ENCODE peak calls at places on chromosomes 4 and X, in eight cellular contexts. Y is stomach, R is K562, A is suprapubic skin, J is transverse colon, D is sigmoid colon, Q is GM12878, U is upper lobe of left lung. M is an unnamed sample.

GRCh38 chr4:159021597-159022385 is 81.1 kb upstream of the RAPGEF2 start:
- DNase-seq in D (no peak), A (no peak), R (no peak), Q (no peak), U (no peak), J (no peak), Y (no peak), M (no peak)

GRCh38 chr4:81946996-81947395 is 426.8 kb downstream of the HNRNPD start:
- DNase-seq in J (no peak), D (no peak), A (no peak), U (no peak), Y (no peak), Q (no peak), R (no peak), M (no peak)

GRCh38 chr4:36159208-36159607 is 85.1 kb downstream of the ARAP2 start:
- DNase-seq in D (no peak), Q (no peak), J (no peak), Y (no peak), U (no peak), A (no peak), R (no peak), M (no peak)

GRCh38 chr4:144648042-144648441 is 2.1 kb downstream of the HHIP start:
- DNase-seq in A (no peak), Y (no peak), U (no peak), Q (no peak), J (no peak), R (no peak), D (no peak), M (no peak)

GRCh38 chr4:95409127-95409526 is 139.6 kb downstream of the UNC5C start:
- DNase-seq in J (no peak), Q (no peak), U (no peak), D (no peak), R (no peak), A (no peak), Y (no peak), M (no peak)

GRCh38 chr4:68864438-68865177 is 48.8 kb downstream of the UGT2B10 start:
- DNase-seq in R (peak; percentile 57), J (peak; percentile 73), A (no peak), U (no peak), Y (peak; percentile 63), Q (no peak), D (no peak), M (no peak)

GRCh38 chrX:139126493-139126892 is 404.0 kb upstream of the F9 start:
- DNase-seq in D (no peak), J (peak; percentile 18), A (no peak), Q (no peak), Y (peak; percentile 57), U (no peak), R (peak; percentile 72), M (no peak)

GRCh38 chr4:123390846-123391456 is 5.6 kb upstream of the SPRY1 start:
- DNase-seq in A (no peak), R (peak; percentile 24), D (no peak), J (no peak), Y (no peak), Q (no peak), U (no peak), M (no peak)

GRCh38 chr4:167614866-167615265 is 380.6 kb upstream of the SPOCK3 start:
- DNase-seq in J (no peak), Y (no peak), D (no peak), A (no peak), U (no peak), R (no peak), Q (no peak), M (no peak)

GRCh38 chrX:45479835-45480422 is 279.3 kb upstream of the DIPK2B start:
- DNase-seq in U (no peak), Q (no peak), A (no peak), R (no peak), D (no peak), J (no peak), Y (no peak), M (no peak)

DNA sequence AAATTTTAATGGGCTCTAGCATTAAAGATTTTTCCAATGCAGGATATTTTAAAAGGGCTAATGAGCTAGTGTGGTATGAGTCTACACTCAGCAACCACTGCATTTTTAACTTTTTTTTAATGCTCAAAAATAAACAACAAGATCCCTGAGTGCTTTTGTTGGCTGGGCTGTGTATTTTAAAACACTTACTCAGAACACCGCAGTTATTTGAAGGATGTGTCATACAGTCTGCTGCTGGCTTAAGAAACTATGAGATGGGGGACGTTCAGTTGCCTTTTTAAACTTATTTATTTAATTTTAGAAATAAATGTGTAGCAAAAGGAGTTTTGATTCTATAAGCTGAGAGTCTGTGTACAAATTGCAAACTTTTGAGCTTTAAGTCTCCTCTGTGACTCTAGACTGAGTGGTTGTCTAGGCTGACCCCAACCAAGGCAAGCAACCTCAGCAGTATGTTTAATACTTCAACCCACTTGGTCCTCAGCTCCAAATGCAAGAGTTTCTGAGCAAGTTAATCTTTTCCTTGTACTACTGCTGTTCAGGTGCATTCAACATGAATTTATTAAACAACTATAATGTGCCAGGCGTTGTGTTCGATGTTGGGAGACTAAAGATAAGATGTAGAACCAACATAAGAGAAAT is 278.6 kb upstream of the DIPK2B start:
- DNase-seq in R (no peak), U (no peak), Q (no peak), Y (no peak), D (no peak), J (no peak), A (no peak), M (no peak)
- TF ChIP-seq POLR2AphosphoS5 in R (no peak), U (no peak), Q (no peak), Y (no peak), D (no peak), J (no peak), A (no peak), M (no peak)

GRCh38 chr4:147731611-147732515 is at the start of gene ARHGAP10:
- DNase-seq in U (peak; percentile 95), A (peak; percentile 90), D (peak; percentile 92), Y (peak; percentile 73), Q (no peak), J (peak; percentile 66), R (peak; percentile 54), M (peak; percentile 44)
- TF ChIP-seq POLR2A in U (no peak), A (peak; percentile 32), D (no peak), Y (no peak), Q (peak; percentile 78), J (no peak), R (no peak), M (peak; percentile 73)

GRCh38 chr4:73439445-73439844 is 3.4 kb downstream of the AFP start:
- DNase-seq in R (no peak), J (no peak), Q (no peak), A (no peak), D (no peak), Y (no peak), U (no peak), M (no peak)
- TF ChIP-seq POLR2AphosphoS5 in R (no peak), J (no peak), Q (no peak), A (no peak), D (no peak), Y (no peak), U (no peak), M (no peak)

GRCh38 chrX:153687121-153688039 is at the start of gene SLC6A8:
- DNase-seq in R (peak; percentile 78), A (no peak), Y (peak; percentile 74), J (peak; percentile 71), Q (no peak), U (peak; percentile 90), D (peak; percentile 91), M (no peak)
- TF ChIP-seq POLR2A in R (no peak), A (peak; percentile 14), Y (no peak), J (peak; percentile 55), Q (no peak), U (no peak), D (no peak), M (no peak)

DNA sequence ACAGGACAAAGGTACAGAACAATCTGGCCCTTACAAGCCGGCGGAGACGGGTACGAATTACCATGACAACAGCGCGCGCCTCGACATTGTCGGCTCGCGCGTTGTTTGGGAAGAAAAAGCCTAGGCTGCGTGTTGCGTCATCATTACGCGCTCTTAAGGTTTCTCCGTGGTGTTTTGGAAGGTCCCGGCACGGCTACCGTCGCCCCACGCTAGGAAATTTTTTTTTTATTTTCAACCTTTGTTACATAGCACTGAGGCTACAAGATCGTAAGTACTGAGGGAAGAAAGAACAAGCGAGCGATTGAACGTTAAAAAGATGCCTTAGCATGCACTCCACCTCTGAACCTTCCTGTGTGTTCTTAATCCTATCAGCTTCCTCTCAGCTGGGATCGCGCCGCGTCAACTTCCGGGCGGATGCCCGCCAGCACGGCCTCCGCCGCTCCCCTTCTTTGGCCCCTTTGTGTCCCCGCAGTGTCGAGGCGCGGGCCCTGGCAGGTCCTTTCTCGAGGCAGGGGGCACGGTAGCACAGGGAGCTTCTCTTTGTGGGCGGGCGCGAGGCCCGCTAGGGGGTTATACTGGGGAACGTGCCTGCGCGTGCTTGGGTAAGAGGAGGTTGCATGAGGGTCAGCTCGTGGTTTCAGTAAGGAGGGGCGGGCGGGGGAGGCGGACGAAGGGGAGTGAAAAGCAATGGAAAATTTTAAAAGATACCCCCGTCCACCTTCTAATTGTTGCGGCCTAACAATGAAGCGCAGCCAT is at the start of gene SMARCAD1:
- DNase-seq in D (peak; percentile 94), Q (peak; percentile 76), Y (peak; percentile 92), U (peak; percentile 95), R (peak; percentile 79), J (peak; percentile 92), A (peak; percentile 92), M (peak; percentile 54)
- TF ChIP-seq POLR2AphosphoS5 in D (peak; percentile 65), Q (peak; percentile 86), Y (peak; percentile 48), U (peak; percentile 58), R (peak; percentile 71), J (no peak), A (no peak), M (peak; percentile 78)

DNA sequence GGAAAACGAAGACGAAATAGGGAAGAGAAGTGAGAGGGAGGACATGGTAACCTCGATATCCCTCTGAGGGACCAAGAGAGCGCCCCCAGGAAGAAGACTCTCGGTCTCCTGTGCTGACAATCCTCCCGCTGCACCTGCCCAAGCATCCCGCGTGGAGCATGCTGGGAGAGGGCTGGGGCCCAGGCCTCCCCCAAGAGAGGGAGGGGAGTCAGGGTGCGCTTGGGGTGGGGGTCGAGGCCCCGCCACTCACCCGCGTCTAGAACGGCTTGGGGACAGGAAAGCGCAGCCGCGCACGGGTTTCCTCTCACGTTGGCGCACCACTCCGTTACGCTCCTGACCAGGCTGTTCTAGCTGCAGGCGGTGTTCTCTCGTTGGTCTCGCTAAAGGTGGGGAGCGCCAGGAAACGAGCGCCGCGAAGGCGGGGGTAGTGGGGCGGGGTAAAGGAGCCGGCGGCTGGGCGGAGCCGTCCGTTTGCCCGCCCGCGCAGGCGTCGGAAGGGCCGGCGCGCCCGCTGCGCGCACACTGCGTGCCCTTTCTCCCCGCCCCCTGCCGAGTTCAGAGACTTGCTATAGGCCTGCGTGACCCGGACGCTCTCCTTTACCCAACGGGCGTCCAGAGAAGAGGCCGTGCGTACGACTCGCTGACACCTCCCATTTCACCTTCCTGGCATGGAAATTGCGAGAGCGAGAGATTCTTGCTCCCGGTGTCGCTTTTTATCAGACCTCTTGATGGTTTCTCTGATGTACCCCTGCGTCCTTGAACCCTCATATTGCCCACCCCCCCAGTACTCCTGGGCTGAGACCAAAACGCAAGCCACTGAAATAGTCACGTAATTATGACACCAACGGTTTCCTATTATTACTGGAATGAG is at the start of gene C1GALT1C1:
- DNase-seq in J (peak; percentile 94), R (peak; percentile 86), U (peak; percentile 96), A (peak; percentile 93), Y (peak; percentile 91), D (peak; percentile 97), Q (peak; percentile 77), M (peak; percentile 50)
- TF ChIP-seq POLR2A in J (peak; percentile 68), R (peak; percentile 84), U (no peak), A (peak; percentile 26), Y (no peak), D (peak; percentile 25), Q (peak; percentile 86), M (no peak)

GRCh38 chr4:8303485-8304281 is 34.1 kb downstream of the HTRA3 start:
- DNase-seq in Y (no peak), A (peak; percentile 14), R (peak; percentile 65), Q (no peak), U (no peak), J (peak; percentile 2), D (peak; percentile 60), M (no peak)
- TF ChIP-seq POLR2AphosphoS5 in Y (no peak), A (no peak), R (peak; percentile 63), Q (no peak), U (no peak), J (no peak), D (no peak), M (no peak)

M was measured in GM12892.